ENCODE peak calls at places on chromosomes 5 and 9, in six cellular contexts. F is sigmoid colon; X is mucosa of gallbladder; P is SK-N-DZ; U is stimulated activated CD4-positive, alpha-beta T cell treated with anti-CD3 and anti-CD28 coated beads, Interleukin-4, amount 100 ng/mL, for 4 hours; R is HEK293T. W is an unnamed sample.

GRCh38 chr5:179749857-179750508 is 17.4 kb downstream of the MAML1 start:
- DNase-seq in F (no peak), X (no peak), P (no peak), U (no peak), R (no peak), W (no peak)

GRCh38 chr5:10536931-10537579 is 26.8 kb upstream of the ANKRD33B start:
- DNase-seq in F (peak; percentile 14), X (no peak), P (no peak), U (no peak), R (no peak), W (no peak)

GRCh38 chr9:15735083-15735974 is 182.5 kb downstream of the CCDC171 start:
- DNase-seq in F (no peak), X (no peak), P (no peak), U (no peak), R (no peak), W (peak; percentile 33)

GRCh38 chr5:68239485-68239884 is 23.9 kb downstream of the PIK3R1 start:
- DNase-seq in F (peak; percentile 95), X (peak; percentile 85), P (peak; percentile 54), U (peak; percentile 65), R (peak; percentile 20), W (peak; percentile 59)

GRCh38 chr9:77421506-77422265 is 226.4 kb downstream of the GNA14 start:
- DNase-seq in F (no peak), X (no peak), P (no peak), U (no peak), R (no peak), W (no peak)

GRCh38 chr9:136105398-136106135 is 10.5 kb upstream of the NACC2 start:
- DNase-seq in F (peak; percentile 91), X (no peak), P (no peak), U (no peak), R (no peak), W (no peak)

GRCh38 chr5:93421987-93422391 is 159.0 kb downstream of the NR2F1-AS1 start:
- DNase-seq in F (no peak), X (no peak), P (peak; percentile 45), U (no peak), R (no peak), W (no peak)

GRCh38 chr5:111461261-111461671 is 51.1 kb downstream of the STARD4 start:
- DNase-seq in F (no peak), X (no peak), P (peak; percentile 74), U (no peak), R (peak; percentile 35), W (no peak)

GRCh38 chr9:70589571-70590263 is 175.3 kb upstream of the KLF9 start:
- DNase-seq in F (peak; percentile 88), X (no peak), P (no peak), U (no peak), R (no peak), W (no peak)

GRCh38 chr5:110376281-110376916 is 350.1 kb downstream of the TMEM232 start:
- DNase-seq in F (no peak), X (no peak), P (no peak), U (no peak), R (no peak), W (no peak)

GRCh38 chr9:114953917-114954316 is 23.5 kb upstream of the TNFSF8 start:
- DNase-seq in F (no peak), X (peak; percentile 50), P (no peak), U (no peak), R (no peak), W (peak; percentile 14)

GRCh38 chr9:125511780-125512179 is 195.2 kb downstream of the MAPKAP1 start:
- DNase-seq in F (no peak), X (no peak), P (no peak), U (no peak), R (no peak), W (no peak)

GRCh38 chr9:86405926-86406325 is 51.7 kb upstream of the TUT7 start:
- DNase-seq in F (no peak), X (peak; percentile 22), P (no peak), U (no peak), R (no peak), W (peak; percentile 19)

GRCh38 chr9:28774433-28775029 is 1201.2 kb upstream of the C9orf72 start:
- DNase-seq in F (no peak), X (no peak), P (peak; percentile 7), U (no peak), R (peak; percentile 17), W (peak; percentile 55)

GRCh38 chr9:18122156-18122555 is 351.8 kb upstream of the ADAMTSL1 start:
- DNase-seq in F (no peak), X (no peak), P (no peak), U (no peak), R (no peak), W (no peak)

GRCh38 chr9:101119206-101119819 is 90.8 kb downstream of the PLPPR1 start:
- DNase-seq in F (no peak), X (peak; percentile 63), P (peak; percentile 55), U (no peak), R (peak; percentile 55), W (peak; percentile 24)

GRCh38 chr9:87667164-87667738 is 58.7 kb upstream of the CTSL start:
- DNase-seq in F (no peak), X (no peak), P (peak; percentile 7), U (no peak), R (peak; percentile 45), W (peak; percentile 41)

W was measured in ACHN.